ENCODE peak calls at places on chromosomes 11 and 22, in six cellular contexts. D is gastrocnemius medialis; R is cardiac muscle cell; X is WERI-Rb-1; G is DND-41; Y is CD8-positive, alpha-beta memory T cell. C is an unnamed sample. For H3K36me3, the result is how much of the 10 kb centered on the place peaks cover.

GRCh38 chr22:44567846-44568493 is 69.9 kb upstream of the RTL6 start:
- DNase-seq in G (peak), R (peak), X (peak), Y (peak), D (no peak), C (no peak)

GRCh38 chr11:59654893-59655292 is 13.9 kb downstream of the PATL1 start:
- DNase-seq in D (no peak), X (no peak), R (no peak), Y (no peak), G (no peak), C (no peak)

GRCh38 chr11:71086687-71087258 is 165.6 kb downstream of the SHANK2 start:
- DNase-seq in R (peak), Y (no peak), X (peak), G (peak), D (no peak), C (no peak)

GRCh38 chr22:50009765-50010675 is 2.5 kb downstream of the IL17REL start:
- DNase-seq in R (no peak), Y (no peak), G (no peak), D (no peak), X (no peak), C (no peak)

GRCh38 chr22:35446365-35446764 is 46.4 kb downstream of the MCM5 start:
- DNase-seq in X (no peak), D (no peak), G (no peak), R (no peak), Y (no peak), C (no peak)

GRCh38 chr22:21984793-21985192 is 2.2 kb upstream of the TOP3B start:
- DNase-seq in Y (no peak), R (peak), D (no peak), G (no peak), X (no peak), C (no peak)

GRCh38 chr11:8689726-8690255 is 7.2 kb downstream of the RPL27A start:
- DNase-seq in X (no peak), D (no peak), R (no peak), G (no peak), Y (no peak), C (no peak)

GRCh38 chr11:112785717-112786116 is 175.5 kb upstream of the NCAM1 start:
- DNase-seq in X (no peak), G (no peak), D (no peak), R (no peak), Y (no peak), C (peak)

GRCh38 chr22:46432164-46433068 is 96.9 kb downstream of the TRMU start:
- DNase-seq in G (peak), Y (peak), X (no peak), D (no peak), R (no peak), C (no peak)

GRCh38 chr11:67562951-67563350 is 20.7 kb upstream of the GSTP1 start:
- DNase-seq in D (no peak), X (no peak), Y (no peak), G (no peak), R (no peak), C (no peak)
- H3K27ac ChIP-seq in D (peak), X (no peak), Y (no peak), G (no peak), R (peak), C (peak)

DNA sequence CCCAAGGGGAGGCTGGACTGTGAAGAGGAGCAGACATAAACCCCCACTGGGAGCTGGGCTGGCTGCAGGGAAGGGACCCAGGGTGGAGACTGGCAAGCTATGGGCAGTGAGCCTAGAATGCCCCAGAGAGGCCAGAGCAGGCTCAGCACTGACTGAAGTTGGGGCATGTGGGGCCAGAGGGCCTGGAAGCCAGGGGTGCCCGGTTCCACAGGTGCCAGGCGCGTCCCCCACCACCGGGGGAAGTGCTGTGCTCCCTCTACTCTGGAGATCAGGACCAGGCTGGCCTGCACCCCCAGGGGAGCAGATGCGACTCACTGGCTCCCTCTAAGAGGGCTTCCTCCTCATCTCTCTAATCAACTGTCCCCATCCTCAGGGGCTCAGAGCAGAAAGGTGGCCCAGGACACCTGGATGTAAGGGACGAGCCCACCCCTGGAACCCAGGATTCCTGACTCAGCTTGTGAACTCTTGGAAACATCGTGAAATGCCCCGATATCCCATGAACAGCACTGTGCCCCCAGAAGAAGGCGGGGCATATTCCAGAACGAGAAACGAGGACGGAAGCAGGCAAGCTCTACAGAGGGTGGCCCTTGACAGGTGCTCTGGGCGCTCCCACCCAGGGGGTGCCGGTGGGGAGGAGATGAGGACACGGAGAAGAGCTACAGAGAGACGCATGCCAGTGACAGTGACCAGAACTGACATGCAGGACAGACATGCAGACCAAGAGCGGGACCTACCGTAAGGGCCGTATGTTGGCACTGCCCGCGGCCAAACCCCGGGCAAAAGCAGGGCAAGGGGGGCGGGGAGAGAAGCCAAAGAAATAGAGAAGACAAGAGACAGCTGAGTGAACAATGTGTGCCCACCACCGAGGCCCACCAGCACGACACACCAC is 20.4 kb downstream of the MAFF start:
- DNase-seq in Y (no peak), X (no peak), G (no peak), R (no peak), D (no peak), C (no peak)
- H3K36me3 ChIP-seq in Y (under half), X (under half), G (under half), R (under half), D (half or more), C (under half)

DNA sequence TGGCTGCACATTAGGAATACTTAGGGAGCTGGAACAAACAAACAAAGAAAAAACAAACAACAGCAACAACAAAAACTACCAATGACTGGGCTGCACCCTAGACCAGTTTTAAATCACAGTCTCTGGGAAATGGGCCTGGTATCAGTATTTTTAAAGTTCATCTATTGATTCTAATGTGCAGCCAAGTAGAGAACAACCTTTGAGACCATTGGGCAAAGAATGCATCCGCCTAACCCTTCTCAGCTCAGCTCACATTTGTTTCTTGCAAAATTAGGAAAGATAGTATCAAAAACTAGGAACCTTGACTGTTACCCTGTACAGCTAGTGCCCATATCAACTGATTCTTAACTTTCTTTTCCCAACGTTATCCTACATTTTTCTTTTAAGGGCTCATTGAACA is 5.2 kb downstream of the SYT9 start:
- DNase-seq in Y (no peak), G (no peak), R (no peak), X (no peak), D (no peak), C (no peak)
- H3K27ac ChIP-seq in Y (no peak), G (no peak), R (no peak), X (no peak), D (no peak), C (no peak)

GRCh38 chr22:24322522-24322921 is 51.9 kb downstream of the SPECC1L start:
- DNase-seq in R (no peak), G (no peak), X (no peak), Y (no peak), D (no peak), C (no peak)
- H3K36me3 ChIP-seq in R (under half), G (half or more), X (half or more), Y (under half), D (under half), C (under half)

GRCh38 chr11:68381716-68382115 is 69.3 kb downstream of the LRP5 start:
- DNase-seq in X (no peak), Y (no peak), R (no peak), G (no peak), D (no peak), C (no peak)
- H3K27ac ChIP-seq in X (no peak), Y (no peak), R (no peak), G (no peak), D (peak), C (peak)

GRCh38 chr11:61799665-61800284 is 7.1 kb downstream of the FEN1 start:
- DNase-seq in D (no peak), Y (no peak), G (no peak), X (no peak), R (no peak), C (no peak)
- H3K36me3 ChIP-seq in D (under half), Y (under half), G (half or more), X (half or more), R (under half), C (under half)

GRCh38 chr22:38924197-38924952 is 33.0 kb upstream of the APOBEC3A start:
- DNase-seq in X (peak), Y (no peak), G (no peak), R (peak), D (no peak), C (peak)

GRCh38 chr22:38921801-38922200 is 35.6 kb upstream of the APOBEC3A start:
- DNase-seq in R (no peak), Y (no peak), X (no peak), D (no peak), G (no peak), C (no peak)

GRCh38 chr22:38925571-38926041 is 31.8 kb upstream of the APOBEC3A start:
- DNase-seq in G (no peak), D (no peak), X (no peak), R (no peak), Y (no peak), C (no peak)

GRCh38 chr22:38921126-38921525 is 36.3 kb upstream of the APOBEC3A start:
- DNase-seq in G (no peak), X (no peak), R (no peak), Y (no peak), D (no peak), C (no peak)

DNA sequence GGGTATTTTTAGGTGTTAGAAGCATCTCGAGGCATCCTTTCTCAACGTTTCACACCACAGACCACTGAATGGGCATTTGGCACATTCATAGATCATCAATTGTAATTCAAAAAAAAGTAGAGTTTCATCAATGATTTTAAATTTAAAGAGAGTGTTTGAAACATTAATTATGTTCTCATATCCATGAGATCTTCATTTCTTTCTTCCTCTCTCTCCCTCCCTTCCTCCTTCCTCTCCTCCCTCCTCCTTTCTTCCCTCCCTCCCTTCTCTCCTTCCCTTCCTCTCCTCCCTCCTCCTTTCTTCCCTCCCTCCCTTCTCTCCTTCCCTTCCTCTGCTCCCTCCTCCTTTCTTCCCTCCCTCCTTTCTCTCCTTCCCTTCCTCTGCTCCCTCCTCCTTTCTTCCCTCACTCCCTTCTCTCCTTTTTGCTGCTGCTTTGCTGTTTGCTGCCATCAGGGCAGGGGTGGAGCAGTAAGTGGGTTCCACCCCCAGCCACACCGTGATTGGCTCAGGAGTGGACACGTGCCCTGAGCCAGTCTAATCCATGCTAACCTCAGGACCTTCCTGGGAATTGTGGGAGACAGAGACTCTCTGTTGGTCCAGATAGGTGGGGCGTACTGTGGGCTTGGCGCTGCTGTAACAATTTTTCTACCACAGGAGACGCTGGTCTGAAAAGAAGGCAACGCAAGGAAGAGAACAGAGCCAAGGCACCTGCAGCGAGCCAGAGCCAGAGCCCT is 33.8 kb upstream of the APOBEC3A start:
- DNase-seq in X (peak), Y (no peak), D (peak), R (peak), G (no peak), C (peak)
- H3K27ac ChIP-seq in X (peak), Y (no peak), D (peak), R (no peak), G (no peak), C (peak)

C was measured in thoracic aorta.